ENCODE peak calls at places on chromosomes 16 and 17, in seven cellular contexts. R is NCI-H1105; K is stimulated activated CD8-positive, alpha-beta memory T cell treated with anti-CD3 and anti-CD28 coated beads, Interleukin-7, amount 100 ng/mL, for 1 hour; D is osteoblast; S is mesenchymal stem cell; F is stimulated activated naive CD8-positive, alpha-beta T cell treated with anti-CD3 and anti-CD28 coated beads, Interleukin-15, Interleukin-2, amounts not matched to agents 100 U/mL and 50 U/mL, for 24 hours; P is T-helper 1 cell. B is an unnamed sample.
A peak's percentile ranks its signal among the peaks of the same experiment; 100 is the strongest.

GRCh38 chr16:80055831-80056230 is 455.3 kb upstream of the MAF start:
- DNase-seq in R (no peak), K (no peak), D (no peak), S (no peak), F (no peak), P (no peak), B (no peak)

GRCh38 chr17:76791053-76791980 is 53.4 kb downstream of the MFSD11 start:
- DNase-seq in R (no peak), K (no peak), D (peak; percentile 85), S (peak; percentile 85), F (peak; percentile 45), P (no peak), B (no peak)

GRCh38 chr16:49058382-49058781 is 223.3 kb downstream of the CBLN1 start:
- DNase-seq in R (peak; percentile 8), K (no peak), D (no peak), S (no peak), F (no peak), P (no peak), B (no peak)

GRCh38 chr16:89001117-89002027 is 24.4 kb upstream of the CBFA2T3 start:
- DNase-seq in R (no peak), K (no peak), D (peak; percentile 77), S (no peak), F (no peak), P (no peak), B (no peak)

GRCh38 chr16:85722497-85722896 is 28.4 kb downstream of the C16orf74 start:
- DNase-seq in R (no peak), K (no peak), D (peak; percentile 43), S (no peak), F (no peak), P (no peak), B (no peak)

GRCh38 chr16:15857779-15858560 is 1.1 kb upstream of the MYH11 start:
- DNase-seq in R (no peak), K (no peak), D (peak; percentile 95), S (peak; percentile 69), F (no peak), P (no peak), B (no peak)

GRCh38 chr17:29563816-29564215 is 3.0 kb downstream of the ABHD15 start:
- DNase-seq in R (no peak), K (no peak), D (no peak), S (no peak), F (no peak), P (no peak), B (no peak)

GRCh38 chr17:21549107-21549687 is 143.1 kb upstream of the KCNJ18 start:
- DNase-seq in R (no peak), K (no peak), D (no peak), S (peak; percentile 11), F (peak; percentile 42), P (no peak), B (no peak)

GRCh38 chr16:88943131-88943664 is 33.8 kb downstream of the CBFA2T3 start:
- DNase-seq in R (no peak), K (no peak), D (no peak), S (no peak), F (no peak), P (no peak), B (no peak)

GRCh38 chr16:14310519-14310991 is 239.4 kb downstream of the MRTFB start:
- DNase-seq in R (no peak), K (no peak), D (peak; percentile 93), S (peak; percentile 73), F (peak; percentile 10), P (no peak), B (no peak)

GRCh38 chr17:58402047-58402446 is 15.3 kb downstream of the RNF43 start:
- DNase-seq in R (no peak), K (no peak), D (peak; percentile 63), S (peak; percentile 13), F (peak; percentile 16), P (no peak), B (no peak)

GRCh38 chr16:89481556-89481955 is 8.8 kb downstream of the ANKRD11 start:
- DNase-seq in R (no peak), K (no peak), D (no peak), S (no peak), F (no peak), P (no peak), B (no peak)

GRCh38 chr17:46771601-46772012 is 46.9 kb downstream of the WNT3 start:
- DNase-seq in R (no peak), K (no peak), D (peak; percentile 90), S (peak; percentile 28), F (peak; percentile 9), P (no peak), B (no peak)

GRCh38 chr16:29231231-29231630 is 175.3 kb downstream of the NPIPB11 start:
- DNase-seq in R (no peak), K (no peak), D (peak; percentile 70), S (no peak), F (no peak), P (no peak), B (no peak)

GRCh38 chr17:28514571-28515002 is 8.4 kb downstream of the FOXN1 start:
- DNase-seq in R (no peak), K (no peak), D (no peak), S (no peak), F (no peak), P (no peak), B (no peak)

GRCh38 chr17:260031-260791 is 78.8 kb upstream of the DOC2B start:
- DNase-seq in R (no peak), K (no peak), D (peak; percentile 66), S (no peak), F (no peak), P (no peak), B (no peak)

GRCh38 chr17:21001111-21001812 is 41.5 kb downstream of the USP22 start:
- DNase-seq in R (no peak), K (no peak), D (no peak), S (peak; percentile 35), F (no peak), P (no peak), B (no peak)

GRCh38 chr16:31135535-31136286 is at the start of gene PRSS8:
- DNase-seq in R (peak; percentile 2), K (no peak), D (peak; percentile 85), S (no peak), F (no peak), P (no peak), B (no peak)

GRCh38 chr17:75753514-75754377 is 11.2 kb downstream of the GALK1 start:
- DNase-seq in R (peak; percentile 54), K (peak; percentile 45), D (peak; percentile 98), S (peak; percentile 69), F (peak; percentile 82), P (peak; percentile 58), B (no peak)

GRCh38 chr16:86261379-86261778 is 248.9 kb upstream of the FOXF1 start:
- DNase-seq in R (no peak), K (no peak), D (no peak), S (peak; percentile 6), F (no peak), P (no peak), B (no peak)

GRCh38 chr16:57042157-57043111 is 49.9 kb upstream of the CPNE2 start:
- DNase-seq in R (no peak), K (peak; percentile 56), D (peak; percentile 53), S (no peak), F (peak; percentile 84), P (peak; percentile 40), B (no peak)

GRCh38 chr16:804193-805048 is 3.9 kb upstream of the GNG13 start:
- DNase-seq in R (no peak), K (no peak), D (no peak), S (no peak), F (no peak), P (no peak), B (no peak)

B was measured in NCI-H1048.